ENCODE peak calls at places on chromosome 20, in eight cellular contexts. C, E, V, Q, D, F, G and L are unnamed samples.

GRCh38 chr20:40887100-40887499 is 141.5 kb upstream of the TOP1 start:
- DNase-seq in V (no peak), C (no peak), E (no peak), G (no peak), D (no peak), F (no peak), Q (no peak), L (no peak)

GRCh38 chr20:24789877-24790276 is 159.2 kb upstream of the CST7 start:
- DNase-seq in G (no peak), C (no peak), F (no peak), E (no peak), V (no peak), Q (no peak), D (no peak), L (no peak)

GRCh38 chr20:58450259-58450658 is 61.2 kb downstream of the VAPB start:
- DNase-seq in D (no peak), C (no peak), E (no peak), Q (no peak), V (no peak), F (peak), G (no peak), L (no peak)

GRCh38 chr20:50980851-50981713 is 22.5 kb downstream of the MOCS3 start:
- DNase-seq in G (peak), Q (peak), F (peak), D (peak), E (peak), C (peak), V (peak), L (no peak)

GRCh38 chr20:43840382-43841070 is 74.1 kb upstream of the TOX2 start:
- DNase-seq in V (no peak), Q (no peak), E (peak), D (no peak), C (no peak), F (no peak), G (peak), L (no peak)

GRCh38 chr20:33475381-33476160 is 14.3 kb upstream of the CBFA2T2 start:
- DNase-seq in Q (no peak), D (no peak), F (no peak), G (no peak), C (no peak), E (no peak), V (peak), L (no peak)

GRCh38 chr20:56582557-56582956 is 46.5 kb upstream of the TFAP2C start:
- DNase-seq in Q (no peak), G (no peak), E (no peak), F (no peak), D (no peak), V (no peak), C (no peak), L (no peak)

GRCh38 chr20:4507288-4507719 is 214.4 kb upstream of the PRND start:
- DNase-seq in E (no peak), Q (no peak), F (peak), C (no peak), D (no peak), V (no peak), G (no peak), L (no peak)

GRCh38 chr20:61922411-61922810 is 143.3 kb downstream of the TAF4 start:
- DNase-seq in V (no peak), C (no peak), G (no peak), E (no peak), D (no peak), F (no peak), Q (no peak), L (no peak)

GRCh38 chr20:17419459-17419858 is 111.7 kb downstream of the BFSP1 start:
- DNase-seq in F (no peak), Q (no peak), D (no peak), V (no peak), C (no peak), E (no peak), G (no peak), L (no peak)

GRCh38 chr20:14830466-14830865 is 493.1 kb upstream of the FLRT3 start:
- DNase-seq in Q (no peak), V (peak), D (no peak), C (no peak), F (no peak), G (no peak), E (no peak), L (no peak)

GRCh38 chr20:49345538-49345937 is 67.7 kb upstream of the ZNFX1 start:
- DNase-seq in G (no peak), Q (peak), C (no peak), F (peak), D (no peak), V (no peak), E (no peak), L (peak)

GRCh38 chr20:33846291-33846916 is 35.3 kb downstream of the CHMP4B start:
- DNase-seq in V (no peak), G (no peak), F (no peak), E (no peak), D (peak), C (no peak), Q (no peak), L (no peak)

GRCh38 chr20:32316667-32317066 is 39.2 kb downstream of the KIF3B start:
- DNase-seq in C (no peak), E (no peak), G (no peak), F (peak), D (no peak), Q (no peak), V (no peak), L (no peak)